ENCODE peak calls at places on chromosomes 6 and 20, in six cellular contexts. M is pancreas; U is activated CD4-positive, alpha-beta T cell treated with anti-CD3 and anti-CD28 coated beads for 24 hours; A is BJ; B is effector CD4-positive, alpha-beta T cell; X is breast epithelium. R is an unnamed sample.

GRCh38 chr6:157101166-157101565 is 222.2 kb downstream of the TMEM242 start:
- DNase-seq in X (no peak), U (no peak), B (no peak), A (no peak), M (no peak), R (no peak)

GRCh38 chr6:113190170-113190569 is 667.0 kb upstream of the MARCKS start:
- DNase-seq in B (no peak), M (no peak), X (no peak), U (no peak), A (no peak), R (no peak)

GRCh38 chr6:133991096-133991593 is 38.1 kb downstream of the TBPL1 start:
- DNase-seq in M (no peak), U (no peak), A (peak), B (no peak), X (no peak), R (no peak)

GRCh38 chr6:5936140-5936539 is 70.6 kb downstream of the NRN1 start:
- DNase-seq in M (no peak), X (no peak), B (no peak), A (no peak), U (no peak), R (no peak)

GRCh38 chr6:4446982-4447381 is 311.6 kb upstream of the ECI2 start:
- DNase-seq in A (peak), X (no peak), U (no peak), M (no peak), B (no peak), R (no peak)

GRCh38 chr20:21509597-21510331 is 4.1 kb downstream of the NKX2-2 start:
- DNase-seq in A (no peak), M (no peak), B (no peak), U (no peak), X (no peak), R (peak)

GRCh38 chr6:135008941-135009290 is 45.7 kb downstream of the HBS1L start:
- DNase-seq in U (no peak), X (no peak), M (no peak), A (no peak), B (no peak), R (no peak)

GRCh38 chr6:134706153-134706552 is 243.7 kb downstream of the ALDH8A1 start:
- DNase-seq in U (no peak), X (no peak), M (no peak), A (no peak), B (no peak), R (no peak)

GRCh38 chr6:84625510-84625909 is 138.9 kb downstream of the TBX18 start:
- DNase-seq in U (no peak), M (no peak), B (no peak), X (no peak), A (no peak), R (no peak)

GRCh38 chr20:24366605-24367004 is 102.8 kb upstream of the SYNDIG1 start:
- DNase-seq in M (no peak), X (no peak), A (no peak), U (no peak), B (no peak), R (no peak)

GRCh38 chr6:98832282-98833100 is 1.9 kb upstream of the POU3F2 start:
- DNase-seq in M (peak), X (no peak), B (no peak), U (no peak), A (peak), R (peak)

GRCh38 chr20:1191289-1191688 is 6.5 kb upstream of the TMEM74B start:
- DNase-seq in U (no peak), X (no peak), A (no peak), B (no peak), M (no peak), R (no peak)

GRCh38 chr6:13794184-13794583 is 20.2 kb downstream of the MCUR1 start:
- DNase-seq in M (no peak), U (no peak), B (no peak), X (no peak), A (peak), R (no peak)

GRCh38 chr20:44619294-44619693 is 32.2 kb downstream of the ADA start:
- DNase-seq in M (no peak), U (no peak), A (no peak), B (no peak), X (no peak), R (no peak)

GRCh38 chr6:86192123-86192522 is 549.4 kb upstream of the SYNCRIP start:
- DNase-seq in U (no peak), B (no peak), X (no peak), A (no peak), M (peak), R (no peak)

GRCh38 chr20:10652660-10653191 is 21.1 kb downstream of the JAG1 start:
- DNase-seq in U (no peak), A (no peak), M (no peak), X (no peak), B (no peak), R (no peak)

GRCh38 chr6:92577077-92577719 is 842.2 kb downstream of the EPHA7 start:
- DNase-seq in M (no peak), U (no peak), X (no peak), B (no peak), A (no peak), R (no peak)